ENCODE peak calls at places on chromosomes 12 and 14, in six cellular contexts. H is adipocyte, D is IMR-90, W is lower leg skin, G is body of pancreas, T is fibroblast of mammary gland. P is an unnamed sample.

GRCh38 chr12:26239508-26240328 is 44.3 kb downstream of the SSPN start:
- DNase-seq in D (peak), G (peak), W (peak), T (peak), H (peak), P (peak)

GRCh38 chr12:13654456-13654855 is 326.9 kb downstream of the GRIN2B start:
- DNase-seq in T (no peak), H (no peak), D (no peak), G (no peak), W (no peak), P (no peak)

GRCh38 chr14:99348816-99349609 is 77.0 kb upstream of the BCL11B start:
- DNase-seq in W (no peak), G (peak), T (no peak), D (no peak), H (no peak), P (no peak)

GRCh38 chr14:60862283-60862682 is 118.6 kb downstream of the TRMT5 start:
- DNase-seq in G (peak), H (peak), W (peak), D (no peak), T (peak), P (peak)

GRCh38 chr14:37447883-37448391 is 147.1 kb downstream of the FOXA1 start:
- DNase-seq in T (no peak), D (no peak), G (no peak), W (no peak), H (no peak), P (no peak)

GRCh38 chr14:58549358-58549757 is 88.4 kb upstream of the DACT1 start:
- DNase-seq in H (no peak), W (no peak), D (peak), T (no peak), G (no peak), P (peak)

GRCh38 chr12:113469224-113469652 is 2.4 kb downstream of the LHX5 start:
- DNase-seq in T (no peak), W (no peak), G (no peak), D (no peak), H (no peak), P (no peak)

GRCh38 chr14:59454131-59454530 is 11.0 kb downstream of the GPR135 start:
- DNase-seq in T (peak), W (no peak), G (no peak), H (peak), D (peak), P (no peak)

GRCh38 chr12:2624543-2625266 is 170.1 kb upstream of the FKBP4 start:
- DNase-seq in H (peak), W (no peak), G (no peak), T (peak), D (peak), P (no peak)

GRCh38 chr12:45852508-45852907 is 123.0 kb downstream of the ARID2 start:
- DNase-seq in W (no peak), D (no peak), H (no peak), T (no peak), G (no peak), P (no peak)

GRCh38 chr14:103362780-103363179 is 22.4 kb upstream of the MARK3 start:
- DNase-seq in D (no peak), G (no peak), H (peak), W (no peak), T (no peak), P (no peak)

GRCh38 chr14:59371762-59372161 is 93.4 kb downstream of the GPR135 start:
- DNase-seq in G (no peak), T (no peak), D (no peak), W (no peak), H (no peak), P (peak)

GRCh38 chr14:22510527-22511110 is 78.4 kb downstream of the DAD1 start:
- DNase-seq in H (peak), W (no peak), T (no peak), G (no peak), D (peak), P (no peak)

GRCh38 chr14:90114554-90114953 is 52.8 kb downstream of the KCNK13 start:
- DNase-seq in D (no peak), G (no peak), T (no peak), W (no peak), H (no peak), P (peak)

GRCh38 chr12:59823535-59823934 is 227.7 kb downstream of the SLC16A7 start:
- DNase-seq in D (peak), G (no peak), H (peak), T (peak), W (no peak), P (no peak)

GRCh38 chr12:11949738-11950403 is 120.9 kb upstream of the BCL2L14 start:
- DNase-seq in W (no peak), D (no peak), T (no peak), G (peak), H (no peak), P (peak)

GRCh38 chr12:44155349-44155748 is 319.5 kb downstream of the TMEM117 start:
- DNase-seq in T (no peak), G (no peak), H (no peak), W (no peak), D (no peak), P (no peak)

GRCh38 chr12:92977326-92977725 is 48.2 kb upstream of the EEA1 start:
- DNase-seq in T (no peak), D (no peak), H (no peak), W (no peak), G (no peak), P (no peak)

GRCh38 chr14:67820428-67820881 is 876 bp downstream of the RAD51B start:
- DNase-seq in D (peak), G (no peak), H (no peak), W (no peak), T (peak), P (peak)

GRCh38 chr14:71931492-71932228 is 569 bp upstream of the RGS6 start:
- DNase-seq in D (no peak), G (no peak), H (peak), T (no peak), W (no peak), P (no peak)

GRCh38 chr12:116172224-116172849 is 105.2 kb downstream of the MED13L start:
- DNase-seq in D (no peak), H (no peak), G (no peak), T (no peak), W (no peak), P (no peak)

GRCh38 chr14:85223667-85224066 is 306.3 kb upstream of the FLRT2 start:
- DNase-seq in H (no peak), W (no peak), T (no peak), D (no peak), G (no peak), P (no peak)

GRCh38 chr12:94873368-94874085 is 130.0 kb downstream of the NDUFA12 start:
- DNase-seq in W (no peak), H (peak), G (peak), T (no peak), D (no peak), P (no peak)

GRCh38 chr12:47991592-47991991 is 12.7 kb downstream of the COL2A1 start:
- DNase-seq in G (no peak), T (no peak), W (no peak), D (no peak), H (no peak), P (no peak)

GRCh38 chr12:87930033-87930432 is 99.2 kb downstream of the C12orf50 start:
- DNase-seq in T (peak), W (no peak), H (peak), G (no peak), D (peak), P (no peak)

GRCh38 chr14:70162353-70162752 is 26.4 kb downstream of the SLC8A3 start:
- DNase-seq in W (no peak), H (no peak), D (no peak), T (no peak), G (no peak), P (no peak)

GRCh38 chr12:71846322-71846940 is 6.9 kb downstream of the TBC1D15 start:
- DNase-seq in G (no peak), T (peak), W (no peak), D (peak), H (peak), P (peak)

GRCh38 chr14:54774824-54775223 is 127.8 kb downstream of the GCH1 start:
- DNase-seq in G (no peak), D (no peak), H (no peak), T (no peak), W (no peak), P (no peak)

DNA sequence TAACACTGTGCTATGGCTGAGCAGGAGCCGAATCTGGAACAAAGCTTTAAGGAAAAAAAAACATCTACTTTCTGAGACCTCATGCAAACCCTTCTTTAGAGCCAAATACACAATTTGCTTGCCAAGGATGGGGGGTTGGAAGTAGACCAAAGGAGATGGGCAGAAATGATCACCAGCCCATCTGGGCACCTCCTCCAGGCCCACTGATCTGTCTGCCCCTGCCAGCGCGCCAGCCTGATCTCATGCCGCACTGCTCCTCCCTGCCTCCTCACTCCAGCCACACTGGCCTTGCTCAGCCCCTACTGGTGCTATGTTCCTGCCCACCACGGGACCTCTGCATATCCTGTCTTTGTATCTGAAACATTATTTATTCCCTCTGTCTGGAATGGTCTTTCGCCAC is 24.8 kb upstream of the RAB35 start:
- DNase-seq in W (no peak), D (no peak), H (no peak), T (no peak), G (no peak), P (no peak)
- H3K4me3 ChIP-seq in W (no peak), D (no peak), H (no peak), T (no peak), G (no peak), P (no peak)

DNA sequence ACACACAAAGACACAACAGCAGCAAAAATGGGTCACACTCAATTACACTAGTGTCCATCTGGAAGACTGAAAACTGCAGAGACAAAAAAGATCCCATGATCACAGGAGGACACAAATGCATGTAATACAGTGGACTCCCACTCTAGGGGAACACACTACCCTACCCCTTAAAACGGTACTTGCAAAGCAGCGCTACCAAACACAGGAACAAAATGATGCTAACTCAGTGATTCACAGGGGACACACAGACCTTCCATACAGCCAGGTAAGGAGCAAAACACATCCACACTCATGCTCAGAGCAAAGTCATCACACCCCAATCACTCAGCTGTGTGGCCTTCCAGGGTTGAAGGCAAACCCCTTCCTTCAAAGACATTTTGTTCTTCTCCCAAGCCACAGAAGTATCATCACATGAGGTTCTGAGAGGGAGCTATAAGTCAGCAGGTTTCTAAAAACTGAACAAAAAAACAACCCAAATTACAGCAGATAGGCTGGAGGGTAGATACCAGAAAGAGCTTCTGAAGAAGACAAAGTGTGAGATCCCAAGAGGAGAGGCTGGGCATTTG is 14.8 kb downstream of the SMUG1 start:
- DNase-seq in W (no peak), G (no peak), D (no peak), T (no peak), H (no peak), P (no peak)
- H3K4me3 ChIP-seq in W (no peak), G (no peak), D (no peak), T (no peak), H (no peak), P (no peak)

GRCh38 chr14:104690861-104691455 is 1.5 kb downstream of the INF2 start:
- DNase-seq in T (no peak), D (no peak), G (no peak), W (no peak), H (no peak), P (no peak)
- H3K4me3 ChIP-seq in T (peak), D (peak), G (no peak), W (no peak), H (peak), P (peak)

GRCh38 chr12:64782181-64782580 is 23.0 kb upstream of the GNS start:
- DNase-seq in H (no peak), G (no peak), D (no peak), T (no peak), W (no peak), P (peak)
- H3K4me3 ChIP-seq in H (peak), G (no peak), D (no peak), T (no peak), W (no peak), P (no peak)

P was measured in small intestine.